ENCODE peak calls at places on chromosomes 12 and 14, in ten cellular contexts. J is OCI-LY7; Y is stimulated activated CD4-positive, alpha-beta T cell treated with anti-CD3 and anti-CD28 coated beads, Interleukin-1b, Interleukin-23, amount 100 ng/mL, for 1 hour; N is ELR; C is PC-3; D is iPS DF 19.7; T is NCI-H1105 treated with DMSO at 0.1 percent for 48 hours; B is stimulated activated naive CD8-positive, alpha-beta T cell treated with anti-CD3 and anti-CD28 coated beads, Interleukin-15, Interleukin-2, amounts not matched to agents 100 U/mL and 50 U/mL, for 24 hours; U is left lobe of liver; I is renal cortical epithelial cell. M is an unnamed sample.

GRCh38 chr14:99596772-99597171 is 7.2 kb downstream of the CCDC85C start:
- DNase-seq in D (no peak), J (no peak), T (no peak), C (no peak), B (no peak), N (no peak), U (peak), Y (no peak), I (no peak), M (no peak)

GRCh38 chr12:105667880-105668279 is 337.4 kb downstream of the C12orf75 start:
- DNase-seq in B (no peak), I (no peak), D (no peak), Y (no peak), U (no peak), C (no peak), N (no peak), T (no peak), J (no peak), M (no peak)

GRCh38 chr12:106645074-106645421 is 62.2 kb downstream of the RFX4 start:
- DNase-seq in B (no peak), C (peak), D (no peak), T (peak), Y (no peak), I (no peak), U (peak), J (no peak), N (no peak), M (no peak)

GRCh38 chr14:89990218-89990617 is 34.5 kb downstream of the TDP1 start:
- DNase-seq in J (no peak), B (no peak), U (no peak), N (no peak), T (no peak), Y (no peak), D (no peak), C (no peak), I (no peak), M (no peak)

GRCh38 chr14:100336618-100337530 is 13.7 kb downstream of the SLC25A47 start:
- DNase-seq in D (no peak), I (no peak), C (no peak), T (no peak), B (no peak), U (no peak), J (no peak), Y (no peak), N (no peak), M (no peak)

GRCh38 chr14:61891251-61891650 is 129.0 kb downstream of the SNAPC1 start:
- DNase-seq in T (no peak), Y (no peak), I (peak), D (no peak), C (peak), N (peak), U (no peak), B (no peak), J (no peak), M (no peak)

GRCh38 chr12:66942741-66943465 is 264.0 kb upstream of the GRIP1 start:
- DNase-seq in D (no peak), I (no peak), C (no peak), N (peak), Y (no peak), J (no peak), B (no peak), U (no peak), T (no peak), M (no peak)

GRCh38 chr14:101905614-101906013 is 58.8 kb upstream of the DYNC1H1 start:
- DNase-seq in I (no peak), U (no peak), D (no peak), J (no peak), B (no peak), C (no peak), Y (no peak), N (no peak), T (no peak), M (no peak)

GRCh38 chr12:81502912-81503695 is 256.0 kb downstream of the PPFIA2 start:
- DNase-seq in J (no peak), I (peak), B (no peak), D (no peak), C (peak), U (no peak), T (no peak), Y (no peak), N (peak), M (no peak)

GRCh38 chr14:104561124-104561531 is 18.4 kb upstream of the C14orf180 start:
- DNase-seq in N (no peak), I (no peak), J (no peak), U (no peak), Y (no peak), C (no peak), B (no peak), T (no peak), D (no peak), M (no peak)

GRCh38 chr12:100199023-100199346 is 1.6 kb upstream of the ACTR6 start:
- DNase-seq in U (no peak), N (no peak), I (no peak), T (peak), D (no peak), C (no peak), B (no peak), J (peak), Y (no peak), M (no peak)

GRCh38 chr12:55933158-55933798 is 2.3 kb downstream of the DGKA start:
- DNase-seq in T (no peak), Y (no peak), B (no peak), C (peak), I (peak), D (no peak), U (no peak), N (peak), J (no peak), M (no peak)

GRCh38 chr12:60205500-60205899 is 609.7 kb downstream of the SLC16A7 start:
- DNase-seq in J (no peak), U (no peak), T (no peak), B (no peak), C (peak), D (peak), Y (no peak), I (peak), N (peak), M (no peak)

GRCh38 chr12:107352347-107353081 is 259.2 kb upstream of the CRY1 start:
- DNase-seq in Y (no peak), U (no peak), B (peak), T (no peak), J (no peak), N (no peak), I (peak), D (no peak), C (no peak), M (peak)

GRCh38 chr12:7645395-7646177 is 20.1 kb downstream of the APOBEC1 start:
- DNase-seq in U (no peak), B (peak), J (peak), D (no peak), I (peak), C (peak), N (peak), Y (no peak), T (peak), M (peak)

M was measured in stimulated activated CD8-positive, alpha-beta memory T cell treated with anti-CD3 and anti-CD28 coated beads, Interleukin-4, amount 100 ng/mL, for 48 hours.